ENCODE peak calls at places on chromosomes 16 and 17, in five cellular contexts. One of them, this sample, is unnamed.
A peak's percentile ranks its signal among the peaks of the same experiment; 100 is the strongest.

GRCh38 chr17:77995146-77995852 is 36.8 kb downstream of the TNRC6C start:
- DNase-seq in lung: no peak
- DNase-seq in iPS DF 6.9: no peak
- DNase-seq in kidney: no peak
- DNase-seq in PC-9: no peak
- DNase-seq in this sample: peak; percentile 83

GRCh38 chr17:67178555-67178954 is 66.4 kb downstream of the HELZ start:
- DNase-seq in lung: no peak
- DNase-seq in iPS DF 6.9: no peak
- DNase-seq in kidney: no peak
- DNase-seq in PC-9: no peak
- DNase-seq in this sample: no peak

GRCh38 chr17:79907217-79907715 is 68.0 kb upstream of the CBX4 start:
- DNase-seq in lung: no peak
- DNase-seq in iPS DF 6.9: no peak
- DNase-seq in kidney: no peak
- DNase-seq in PC-9: no peak
- DNase-seq in this sample: no peak

GRCh38 chr16:72033437-72033836 is 20.9 kb upstream of the HP start:
- DNase-seq in lung: no peak
- DNase-seq in iPS DF 6.9: no peak
- DNase-seq in kidney: no peak
- DNase-seq in PC-9: no peak
- DNase-seq in this sample: no peak

GRCh38 chr16:74455619-74456289 is 34.5 kb upstream of the CLEC18B start:
- DNase-seq in lung: no peak
- DNase-seq in iPS DF 6.9: no peak
- DNase-seq in kidney: no peak
- DNase-seq in PC-9: peak; percentile 45
- DNase-seq in this sample: no peak

GRCh38 chr17:74585711-74586110 is 6.4 kb downstream of the CD300LD start:
- DNase-seq in lung: no peak
- DNase-seq in iPS DF 6.9: no peak
- DNase-seq in kidney: no peak
- DNase-seq in PC-9: no peak
- DNase-seq in this sample: no peak

GRCh38 chr17:72474740-72475477 is 354.1 kb downstream of the SOX9 start:
- DNase-seq in lung: no peak
- DNase-seq in iPS DF 6.9: no peak
- DNase-seq in kidney: peak; percentile 22
- DNase-seq in PC-9: peak; percentile 23
- DNase-seq in this sample: no peak

GRCh38 chr17:11880714-11881113 is 116.6 kb downstream of the ZNF18 start:
- DNase-seq in lung: no peak
- DNase-seq in iPS DF 6.9: no peak
- DNase-seq in kidney: no peak
- DNase-seq in PC-9: no peak
- DNase-seq in this sample: no peak

GRCh38 chr16:85091522-85091910 is 20.8 kb downstream of the CIBAR2 start:
- DNase-seq in lung: no peak
- DNase-seq in iPS DF 6.9: no peak
- DNase-seq in kidney: no peak
- DNase-seq in PC-9: no peak
- DNase-seq in this sample: no peak

GRCh38 chr16:24689128-24689527 is 40.3 kb upstream of the TNRC6A start:
- DNase-seq in lung: no peak
- DNase-seq in iPS DF 6.9: peak; percentile 27
- DNase-seq in kidney: no peak
- DNase-seq in PC-9: no peak
- DNase-seq in this sample: no peak

GRCh38 chr17:7336240-7337175 is at the start of gene ACAP1:
- DNase-seq in lung: no peak
- DNase-seq in iPS DF 6.9: no peak
- DNase-seq in kidney: peak; percentile 81
- DNase-seq in PC-9: no peak
- DNase-seq in this sample: no peak

GRCh38 chr17:78346605-78347250 is 13.1 kb downstream of the SOCS3 start:
- DNase-seq in lung: no peak
- DNase-seq in iPS DF 6.9: no peak
- DNase-seq in kidney: peak; percentile 58
- DNase-seq in PC-9: no peak
- DNase-seq in this sample: no peak

GRCh38 chr17:77235370-77236080 is 94.8 kb downstream of the SEC14L1 start:
- DNase-seq in lung: peak; percentile 56
- DNase-seq in iPS DF 6.9: no peak
- DNase-seq in kidney: peak; percentile 80
- DNase-seq in PC-9: no peak
- DNase-seq in this sample: peak; percentile 68

GRCh38 chr17:34798581-34798980 is 162.7 kb downstream of the CCT6B start:
- DNase-seq in lung: no peak
- DNase-seq in iPS DF 6.9: peak; percentile 55
- DNase-seq in kidney: no peak
- DNase-seq in PC-9: no peak
- DNase-seq in this sample: no peak

GRCh38 chr16:29696881-29697331 is 17.9 kb downstream of the QPRT start:
- DNase-seq in lung: no peak
- DNase-seq in iPS DF 6.9: no peak
- DNase-seq in kidney: peak; percentile 60
- DNase-seq in PC-9: no peak
- DNase-seq in this sample: no peak

GRCh38 chr16:46673320-46674013 is 15.5 kb downstream of the VPS35 start:
- DNase-seq in lung: no peak
- DNase-seq in iPS DF 6.9: peak; percentile 61
- DNase-seq in kidney: no peak
- DNase-seq in PC-9: peak; percentile 33
- DNase-seq in this sample: no peak

GRCh38 chr16:4283939-4284338 is 11.1 kb upstream of the TFAP4 start:
- DNase-seq in lung: no peak
- DNase-seq in iPS DF 6.9: no peak
- DNase-seq in kidney: no peak
- DNase-seq in PC-9: peak; percentile 67
- DNase-seq in this sample: no peak

GRCh38 chr17:72518810-72519597 is 398.2 kb downstream of the SOX9 start:
- DNase-seq in lung: no peak
- DNase-seq in iPS DF 6.9: no peak
- DNase-seq in kidney: no peak
- DNase-seq in PC-9: no peak
- DNase-seq in this sample: no peak

GRCh38 chr16:13552062-13552959 is 367.6 kb upstream of the ERCC4 start:
- DNase-seq in lung: no peak
- DNase-seq in iPS DF 6.9: no peak
- DNase-seq in kidney: no peak
- DNase-seq in PC-9: no peak
- DNase-seq in this sample: no peak

GRCh38 chr16:27232061-27232841 is 28.9 kb downstream of the KDM8 start:
- DNase-seq in lung: no peak
- DNase-seq in iPS DF 6.9: no peak
- DNase-seq in kidney: no peak
- DNase-seq in PC-9: no peak
- DNase-seq in this sample: no peak

GRCh38 chr16:9854665-9855064 is 327.6 kb downstream of the GRIN2A start:
- DNase-seq in lung: no peak
- DNase-seq in iPS DF 6.9: no peak
- DNase-seq in kidney: no peak
- DNase-seq in PC-9: no peak
- DNase-seq in this sample: no peak

GRCh38 chr16:21950782-21951521 is 2.2 kb upstream of the UQCRC2 start:
- DNase-seq in lung: no peak
- DNase-seq in iPS DF 6.9: no peak
- DNase-seq in kidney: no peak
- DNase-seq in PC-9: peak; percentile 15
- DNase-seq in this sample: no peak

GRCh38 chr16:20898938-20899502 is 1.1 kb downstream of the DCUN1D3 start:
- DNase-seq in lung: no peak
- DNase-seq in iPS DF 6.9: no peak
- DNase-seq in kidney: no peak
- DNase-seq in PC-9: no peak
- DNase-seq in this sample: no peak

GRCh38 chr17:63567229-63567628 is 17.0 kb downstream of the DCAF7 start:
- DNase-seq in lung: no peak
- DNase-seq in iPS DF 6.9: no peak
- DNase-seq in kidney: no peak
- DNase-seq in PC-9: no peak
- DNase-seq in this sample: no peak

GRCh38 chr17:14307560-14308024 is 6.7 kb downstream of the HS3ST3B1 start:
- DNase-seq in lung: no peak
- DNase-seq in iPS DF 6.9: no peak
- DNase-seq in kidney: no peak
- DNase-seq in PC-9: no peak
- DNase-seq in this sample: no peak

DNA sequence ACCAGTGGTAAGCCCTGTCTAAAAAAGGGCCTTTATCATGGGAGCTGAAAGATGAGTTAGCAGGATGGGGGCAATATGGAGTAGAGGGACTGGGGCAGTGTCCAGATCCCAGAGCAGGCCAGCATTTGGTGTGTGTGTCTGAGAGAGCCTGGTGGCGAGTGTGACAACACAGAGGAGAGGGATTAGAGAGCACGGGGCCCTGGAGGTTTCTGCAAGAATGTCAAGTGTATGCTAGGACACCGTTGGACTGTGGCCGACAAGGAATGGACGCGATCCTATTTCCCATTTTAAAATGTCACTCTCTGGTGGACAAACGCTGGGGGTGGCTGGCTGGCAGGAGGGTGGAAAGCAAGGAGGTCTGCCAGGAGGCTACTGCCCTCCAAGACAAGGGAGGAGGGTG is 12.4 kb downstream of the TAC4 start:
- DNase-seq in lung: peak; percentile 45
- DNase-seq in iPS DF 6.9: no peak
- DNase-seq in kidney: no peak
- DNase-seq in PC-9: no peak
- DNase-seq in this sample: no peak
- H3K36me3 ChIP-seq in lung: no peaks in the 10 kb centered on the region
- H3K36me3 ChIP-seq in iPS DF 6.9: peaks cover 13% of the 10 kb centered on the region
- H3K36me3 ChIP-seq in kidney: peaks cover 5% of the 10 kb centered on the region
- H3K36me3 ChIP-seq in PC-9: peaks cover 24% of the 10 kb centered on the region
- H3K36me3 ChIP-seq in this sample: peaks cover 5% of the 10 kb centered on the region

DNA sequence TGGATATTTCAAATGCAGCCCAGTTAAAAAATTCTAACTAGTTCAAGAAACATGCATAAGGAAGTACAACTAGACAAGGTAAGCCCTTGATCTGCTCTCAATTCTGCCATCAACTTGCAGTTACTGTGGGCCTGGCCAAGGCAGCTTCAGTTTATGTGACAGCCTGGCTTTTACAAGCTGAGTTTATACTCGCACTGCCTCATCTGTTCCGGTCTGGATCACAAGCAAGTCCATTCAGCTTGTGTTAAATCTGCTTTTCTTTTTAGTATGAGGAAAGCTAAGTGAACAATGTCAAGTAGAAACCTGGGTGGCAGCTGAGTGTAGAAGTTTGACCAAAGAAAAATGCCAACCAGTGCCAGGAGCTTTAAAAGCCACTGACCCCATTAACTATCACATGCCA is 76.6 kb upstream of the CORO6 start:
- DNase-seq in lung: no peak
- DNase-seq in iPS DF 6.9: no peak
- DNase-seq in kidney: no peak
- DNase-seq in PC-9: no peak
- DNase-seq in this sample: no peak
- H3K27ac ChIP-seq in lung: peak overlapping the region; percentile 17
- H3K27ac ChIP-seq in iPS DF 6.9: no peak overlapping the region
- H3K27ac ChIP-seq in kidney: peak overlapping the region; percentile 39
- H3K27ac ChIP-seq in PC-9: no peak overlapping the region
- H3K27ac ChIP-seq in this sample: peak overlapping the region; percentile 80

DNA sequence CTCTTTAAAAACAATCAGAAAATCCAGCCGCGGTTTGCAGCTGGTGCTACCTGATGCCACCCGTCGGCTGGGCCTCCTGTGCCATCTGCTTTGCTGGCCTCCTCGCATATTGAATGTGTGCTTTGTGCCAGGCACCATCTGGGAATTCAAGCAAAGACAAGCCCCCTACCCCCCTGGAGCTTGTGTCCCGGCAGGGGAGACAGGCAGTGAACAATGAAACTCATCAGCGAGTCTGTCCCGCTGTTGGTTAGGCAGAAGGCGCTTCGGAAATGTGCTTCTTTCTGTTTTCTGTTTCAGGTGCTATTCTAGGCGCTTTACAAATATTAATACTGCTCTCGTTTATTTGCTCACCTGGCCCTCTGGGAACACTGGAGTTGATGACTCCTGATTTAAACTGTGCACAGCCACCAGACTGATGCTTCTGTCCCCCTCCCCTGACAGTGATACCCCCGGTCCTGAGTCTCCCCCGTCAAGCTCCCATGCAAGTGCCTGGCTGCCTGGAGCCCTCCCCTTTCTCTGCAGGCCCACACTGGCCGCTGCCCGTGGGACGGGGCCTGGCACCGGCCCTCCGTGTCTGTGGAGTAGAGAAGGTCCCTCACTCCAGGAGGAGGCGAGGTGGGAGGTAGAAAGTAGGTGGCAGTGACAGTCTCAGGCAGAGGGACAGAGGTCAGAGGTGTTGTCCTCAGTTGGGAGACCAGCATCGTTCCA is 126.1 kb upstream of the PLCG2 start:
- DNase-seq in lung: no peak
- DNase-seq in iPS DF 6.9: no peak
- DNase-seq in kidney: no peak
- DNase-seq in PC-9: no peak
- DNase-seq in this sample: no peak
- H3K36me3 ChIP-seq in lung: no peaks in the 10 kb centered on the region
- H3K36me3 ChIP-seq in iPS DF 6.9: no peaks in the 10 kb centered on the region
- H3K36me3 ChIP-seq in kidney: peaks cover 2% of the 10 kb centered on the region
- H3K36me3 ChIP-seq in PC-9: peaks cover 4% of the 10 kb centered on the region
- H3K36me3 ChIP-seq in this sample: no peaks in the 10 kb centered on the region

GRCh38 chr17:54867634-54868033 is 33.0 kb upstream of the TOM1L1 start:
- DNase-seq in lung: no peak
- DNase-seq in iPS DF 6.9: no peak
- DNase-seq in kidney: no peak
- DNase-seq in PC-9: no peak
- DNase-seq in this sample: no peak

GRCh38 chr17:54864636-54865420 is 35.8 kb upstream of the TOM1L1 start:
- DNase-seq in lung: no peak
- DNase-seq in iPS DF 6.9: no peak
- DNase-seq in kidney: no peak
- DNase-seq in PC-9: no peak
- DNase-seq in this sample: no peak

GRCh38 chr17:54861469-54861983 is 39.1 kb upstream of the TOM1L1 start:
- DNase-seq in lung: no peak
- DNase-seq in iPS DF 6.9: no peak
- DNase-seq in kidney: no peak
- DNase-seq in PC-9: no peak
- DNase-seq in this sample: no peak

GRCh38 chr17:54860617-54861468 is 39.8 kb upstream of the TOM1L1 start:
- DNase-seq in lung: no peak
- DNase-seq in iPS DF 6.9: no peak
- DNase-seq in kidney: no peak
- DNase-seq in PC-9: no peak
- DNase-seq in this sample: no peak

DNA sequence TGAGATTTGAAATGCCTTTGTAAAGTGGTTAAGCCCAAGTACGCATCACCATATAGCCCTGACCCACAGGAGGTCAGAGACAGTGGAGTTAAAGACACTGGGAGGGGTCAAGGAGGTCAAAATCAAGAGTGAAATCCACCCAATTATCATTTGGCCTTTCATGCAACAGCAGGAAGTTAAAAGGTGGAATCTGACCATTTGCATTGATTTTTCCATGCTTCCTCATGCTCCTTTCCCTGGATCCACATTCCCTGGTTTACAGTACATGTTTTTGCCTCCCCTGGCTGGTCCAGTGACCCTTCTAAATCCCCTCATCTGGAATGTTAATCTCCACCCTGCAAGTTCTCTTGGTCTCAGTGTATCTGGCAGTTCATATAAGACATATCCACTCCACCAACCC is 36.6 kb upstream of the TOM1L1 start:
- DNase-seq in lung: no peak
- DNase-seq in iPS DF 6.9: no peak
- DNase-seq in kidney: no peak
- DNase-seq in PC-9: no peak
- DNase-seq in this sample: no peak
- H3K27ac ChIP-seq in lung: no peak overlapping the region
- H3K27ac ChIP-seq in iPS DF 6.9: no peak overlapping the region
- H3K27ac ChIP-seq in kidney: no peak overlapping the region
- H3K27ac ChIP-seq in PC-9: no peak overlapping the region
- H3K27ac ChIP-seq in this sample: no peak overlapping the region